ENCODE peak calls at places on chromosomes 3 and 15, in six cellular contexts. W is astrocyte of the spinal cord, J is fibroblast of pulmonary artery, T is cardiac fibroblast, D is AG09309, Q is GM10248. K is an unnamed sample.

GRCh38 chr3:97872209-97873042 is 50.6 kb downstream of the CRYBG3 start:
- DNase-seq in W (peak), J (peak), T (peak), D (peak), Q (no peak), K (peak)

GRCh38 chr3:101571028-101571895 is 2.7 kb upstream of the PCNP start:
- DNase-seq in W (no peak), J (no peak), T (no peak), D (no peak), Q (no peak), K (no peak)

GRCh38 chr15:74130849-74131617 is 647 bp downstream of the ISLR2 start:
- DNase-seq in W (no peak), J (no peak), T (no peak), D (no peak), Q (no peak), K (no peak)

GRCh38 chr3:32778389-32778788 is 39.4 kb upstream of the TRIM71 start:
- DNase-seq in W (no peak), J (no peak), T (no peak), D (no peak), Q (no peak), K (no peak)

GRCh38 chr3:51929420-51930003 is 12.2 kb downstream of the RRP9 start:
- DNase-seq in W (no peak), J (no peak), T (no peak), D (no peak), Q (peak), K (no peak)

GRCh38 chr15:77037475-77038209 is 33.3 kb downstream of the TSPAN3 start:
- DNase-seq in W (no peak), J (no peak), T (no peak), D (no peak), Q (peak), K (no peak)

GRCh38 chr3:158165730-158166129 is 55.8 kb downstream of the RSRC1 start:
- DNase-seq in W (peak), J (no peak), T (no peak), D (no peak), Q (no peak), K (no peak)

GRCh38 chr15:90309050-90309449 is 43.0 kb upstream of the ZNF774 start:
- DNase-seq in W (no peak), J (no peak), T (no peak), D (no peak), Q (no peak), K (no peak)

GRCh38 chr15:66647358-66647757 is 54.7 kb upstream of the SMAD6 start:
- DNase-seq in W (no peak), J (peak), T (no peak), D (no peak), Q (no peak), K (no peak)

GRCh38 chr3:123334056-123334455 is 114.8 kb downstream of the ADCY5 start:
- DNase-seq in W (no peak), J (no peak), T (no peak), D (no peak), Q (no peak), K (no peak)

GRCh38 chr3:132016061-132017041 is 18.5 kb downstream of the CPNE4 start:
- DNase-seq in W (no peak), J (peak), T (peak), D (no peak), Q (no peak), K (no peak)

GRCh38 chr3:126315916-126316514 is 41.2 kb downstream of the KLF15 start:
- DNase-seq in W (no peak), J (no peak), T (no peak), D (no peak), Q (no peak), K (no peak)

GRCh38 chr3:69425249-69425648 is 39.4 kb upstream of the FRMD4B start:
- DNase-seq in W (peak), J (peak), T (peak), D (no peak), Q (peak), K (peak)

GRCh38 chr15:66907826-66908502 is 157.4 kb upstream of the SMAD3 start:
- DNase-seq in W (no peak), J (peak), T (no peak), D (no peak), Q (no peak), K (no peak)

GRCh38 chr15:31343831-31344230 is 17.2 kb downstream of the KLF13 start:
- DNase-seq in W (no peak), J (no peak), T (no peak), D (no peak), Q (no peak), K (no peak)

GRCh38 chr3:47250309-47251060 is 32.1 kb downstream of the KIF9 start:
- DNase-seq in W (peak), J (peak), T (peak), D (no peak), Q (peak), K (peak)

GRCh38 chr3:131501949-131502348 is 822 bp downstream of the MRPL3 start:
- DNase-seq in W (no peak), J (no peak), T (peak), D (no peak), Q (peak), K (no peak)

GRCh38 chr3:55721716-55722484 is 234.8 kb upstream of the WNT5A start:
- DNase-seq in W (peak), J (peak), T (peak), D (no peak), Q (peak), K (peak)

GRCh38 chr3:172201136-172201989 is 162.0 kb downstream of the FNDC3B start:
- DNase-seq in W (peak), J (peak), T (peak), D (peak), Q (no peak), K (peak)

GRCh38 chr3:118529554-118529953 is 505.1 kb downstream of the IGSF11 start:
- DNase-seq in W (no peak), J (no peak), T (no peak), D (no peak), Q (no peak), K (no peak)

GRCh38 chr3:197003461-197004385 is 25.9 kb downstream of the MELTF start:
- DNase-seq in W (no peak), J (peak), T (no peak), D (no peak), Q (no peak), K (no peak)

GRCh38 chr15:62900071-62900812 is 142.3 kb upstream of the TPM1 start:
- DNase-seq in W (no peak), J (no peak), T (peak), D (no peak), Q (no peak), K (no peak)

GRCh38 chr3:189142527-189142926 is 29.2 kb upstream of the TPRG1 start:
- DNase-seq in W (no peak), J (no peak), T (no peak), D (no peak), Q (no peak), K (no peak)

GRCh38 chr3:112007641-112008040 is 8.9 kb downstream of the TAGLN3 start:
- DNase-seq in W (no peak), J (peak), T (peak), D (peak), Q (no peak), K (peak)

GRCh38 chr3:31922962-31923361 is 58.1 kb downstream of the OSBPL10 start:
- DNase-seq in W (peak), J (no peak), T (no peak), D (no peak), Q (no peak), K (no peak)

GRCh38 chr3:56801151-56801596 is 575 bp downstream of the ARHGEF3 start:
- DNase-seq in W (no peak), J (no peak), T (no peak), D (no peak), Q (no peak), K (no peak)

GRCh38 chr15:91852741-91853500 is 587 bp upstream of the SLCO3A1 start:
- DNase-seq in W (peak), J (peak), T (peak), D (peak), Q (peak), K (peak)

GRCh38 chr3:13115616-13115910 is 42.3 kb upstream of the IQSEC1 start:
- DNase-seq in W (no peak), J (no peak), T (no peak), D (no peak), Q (no peak), K (no peak)

GRCh38 chr3:13113346-13114335 is 40.4 kb upstream of the IQSEC1 start:
- DNase-seq in W (no peak), J (no peak), T (no peak), D (no peak), Q (no peak), K (no peak)

GRCh38 chr3:13116426-13116825 is 43.2 kb upstream of the IQSEC1 start:
- DNase-seq in W (no peak), J (no peak), T (no peak), D (no peak), Q (no peak), K (no peak)

GRCh38 chr3:13115991-13116390 is 42.8 kb upstream of the IQSEC1 start:
- DNase-seq in W (no peak), J (no peak), T (no peak), D (no peak), Q (no peak), K (no peak)

DNA sequence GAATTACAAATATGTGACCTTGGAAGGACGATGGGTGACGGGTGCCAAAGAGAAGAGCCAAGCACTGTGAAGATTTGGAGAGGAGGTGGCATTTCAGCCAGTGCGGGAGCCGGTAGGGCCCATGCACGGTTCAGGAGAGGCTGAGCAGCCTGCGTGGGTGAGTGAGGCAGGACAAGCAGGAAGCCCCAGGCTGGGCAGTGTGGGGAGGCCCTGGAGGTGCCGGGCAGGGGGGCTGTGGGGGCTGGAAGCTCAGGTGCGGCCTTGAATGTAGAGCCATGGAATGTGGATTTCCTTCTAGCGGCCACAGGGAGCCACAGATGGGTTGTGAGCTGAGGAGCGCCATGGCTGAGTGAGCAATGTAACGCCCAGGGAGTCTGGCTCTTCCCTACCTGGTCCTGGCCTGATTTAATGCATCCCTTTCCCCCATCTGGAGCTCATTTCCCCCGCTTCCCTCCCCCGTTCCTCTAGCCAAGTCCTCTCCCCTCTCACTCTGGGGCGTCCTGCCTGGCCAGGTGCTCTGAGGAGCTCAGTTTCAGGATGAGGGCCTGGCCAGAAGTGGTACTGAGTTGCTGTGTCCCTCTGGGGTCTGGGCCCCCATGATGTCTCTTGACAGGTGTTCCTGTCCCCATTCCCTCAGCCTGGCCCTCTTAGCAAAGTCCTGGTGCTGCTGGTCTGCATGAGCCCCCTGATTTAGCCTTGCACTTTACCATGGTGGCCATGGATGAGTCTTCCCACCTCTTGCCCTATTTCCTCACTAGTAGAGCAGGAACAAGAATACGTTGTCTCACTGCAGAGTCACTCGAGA is 41.8 kb upstream of the IQSEC1 start:
- DNase-seq in W (no peak), J (no peak), T (no peak), D (no peak), Q (no peak), K (no peak)
- TF ChIP-seq CTCF in W (no peak), J (no peak), T (no peak), D (no peak), Q (no peak), K (no peak)

GRCh38 chr3:86244897-86245296 is 746.1 kb downstream of the VGLL3 start:
- DNase-seq in W (no peak), J (no peak), T (no peak), D (no peak), Q (no peak), K (no peak)

GRCh38 chr3:86239956-86240355 is 751.0 kb downstream of the VGLL3 start:
- DNase-seq in W (no peak), J (no peak), T (no peak), D (no peak), Q (no peak), K (no peak)

GRCh38 chr3:86249833-86250232 is 741.1 kb downstream of the VGLL3 start:
- DNase-seq in W (no peak), J (no peak), T (no peak), D (no peak), Q (no peak), K (no peak)

GRCh38 chr3:86245360-86245759 is 745.6 kb downstream of the VGLL3 start:
- DNase-seq in W (no peak), J (no peak), T (no peak), D (no peak), Q (no peak), K (no peak)
- TF ChIP-seq CTCF in W (peak), J (no peak), T (no peak), D (no peak), Q (no peak), K (no peak)

GRCh38 chr15:78913012-78913411 is 31.8 kb downstream of the CTSH start:
- DNase-seq in W (no peak), J (no peak), T (no peak), D (no peak), Q (no peak), K (no peak)

GRCh38 chr15:78910836-78911235 is 34.0 kb downstream of the CTSH start:
- DNase-seq in W (no peak), J (no peak), T (no peak), D (no peak), Q (no peak), K (no peak)

GRCh38 chr15:78915341-78916087 is 29.3 kb downstream of the CTSH start:
- DNase-seq in W (peak), J (peak), T (peak), D (no peak), Q (peak), K (no peak)

GRCh38 chr15:78917888-78918287 is 27.0 kb downstream of the CTSH start:
- DNase-seq in W (no peak), J (no peak), T (no peak), D (no peak), Q (no peak), K (no peak)

DNA sequence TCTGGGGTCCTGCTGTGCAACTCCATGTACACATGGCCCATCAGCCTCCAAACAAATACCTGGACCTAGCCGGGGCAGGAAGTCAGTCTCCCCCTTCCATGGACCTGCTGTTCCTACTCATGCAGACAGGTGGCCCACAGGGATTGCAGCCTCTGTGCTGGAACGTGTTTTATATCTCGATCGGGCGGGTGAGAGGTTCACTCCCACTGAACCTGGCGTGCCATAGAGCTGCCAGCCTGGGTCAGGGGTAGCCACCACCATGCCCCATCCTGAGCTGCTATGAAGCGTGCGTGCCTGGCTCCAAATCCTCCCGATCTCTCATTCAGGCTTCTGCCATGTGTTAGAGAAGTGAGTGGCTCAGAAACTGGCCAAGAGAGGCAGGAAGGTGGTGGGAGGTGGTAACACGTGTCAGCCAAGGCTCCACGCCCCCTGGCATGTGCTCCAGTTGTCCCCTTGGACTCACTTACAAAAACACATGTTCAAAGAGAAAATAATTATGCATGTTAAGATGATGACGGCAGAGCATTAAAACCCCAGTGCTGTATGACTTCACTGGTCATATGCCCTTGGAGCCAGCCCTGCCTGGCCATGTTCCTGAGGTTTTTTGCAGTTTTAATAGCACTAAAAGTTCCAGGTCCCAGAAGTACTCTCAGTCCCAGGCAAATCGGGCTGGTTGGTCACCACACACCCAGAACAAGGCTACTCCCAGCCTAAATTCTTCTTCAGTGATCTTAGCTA is 30.6 kb downstream of the CTSH start:
- DNase-seq in W (no peak), J (no peak), T (peak), D (no peak), Q (peak), K (peak)
- TF ChIP-seq CTCF in W (peak), J (peak), T (peak), D (peak), Q (no peak), K (peak)

DNA sequence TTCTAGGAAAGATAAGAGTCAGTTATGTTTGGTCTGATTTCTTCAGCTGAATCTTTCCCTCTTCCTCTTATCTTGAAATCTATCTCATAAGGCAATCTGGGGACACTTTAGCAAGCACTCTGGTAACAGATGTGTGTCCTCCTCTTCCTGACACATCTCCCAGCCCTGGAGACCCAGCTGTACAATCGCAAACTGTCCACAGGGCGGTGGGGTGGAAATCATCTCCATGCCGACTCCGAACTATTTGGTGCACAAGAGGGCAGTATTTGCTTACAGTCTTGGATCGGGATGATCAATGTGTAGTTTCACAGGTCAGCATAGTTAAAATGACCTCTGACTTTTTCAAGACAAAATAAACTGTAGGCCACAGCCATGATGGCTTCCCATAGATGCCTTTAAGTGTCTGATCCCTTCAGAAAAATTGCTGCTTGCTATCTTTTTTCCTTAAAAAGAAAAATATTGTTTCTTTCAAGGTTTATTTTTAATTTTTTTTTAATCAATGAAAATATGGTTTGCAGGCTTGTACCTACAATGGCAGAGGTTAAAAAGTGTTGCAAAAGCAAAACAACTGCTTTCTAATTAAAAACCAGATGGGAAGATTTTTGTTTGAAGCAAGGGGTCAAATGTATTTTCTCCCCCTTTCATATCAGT is 17.7 kb downstream of the EEFSEC start:
- DNase-seq in W (peak), J (peak), T (peak), D (peak), Q (no peak), K (peak)
- TF ChIP-seq CTCF in W (peak), J (peak), T (peak), D (peak), Q (no peak), K (peak)

DNA sequence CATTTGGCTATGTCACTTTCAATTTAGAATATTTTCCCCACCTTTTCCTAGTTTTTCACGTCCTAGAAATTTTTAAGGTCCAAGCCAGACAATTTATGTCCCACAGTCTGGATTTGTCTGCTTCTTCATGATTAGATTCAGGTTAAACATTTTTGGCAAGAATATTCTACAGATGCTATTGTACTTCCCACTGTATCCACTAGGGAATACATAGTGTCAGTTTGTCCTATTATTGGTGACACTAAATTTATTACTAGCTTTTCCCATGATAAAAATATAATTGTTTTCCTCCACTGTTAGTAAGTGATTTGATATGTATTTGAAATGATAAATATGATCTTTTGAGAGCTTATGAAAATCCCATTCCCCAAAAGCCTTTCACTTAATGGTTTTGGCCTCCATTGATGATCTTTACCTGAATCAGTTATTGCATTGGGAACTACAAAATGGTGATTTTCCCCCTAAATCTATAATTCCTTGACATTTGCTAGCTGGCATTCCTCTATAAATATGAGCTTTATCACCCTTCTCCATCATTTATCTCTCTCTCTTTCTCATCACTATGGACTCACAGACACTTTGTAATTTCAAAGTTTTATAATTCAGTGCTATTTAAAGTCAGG is 8.3 kb downstream of the ARL14 start:
- DNase-seq in W (no peak), J (no peak), T (no peak), D (no peak), Q (no peak), K (peak)
- TF ChIP-seq CTCF in W (peak), J (peak), T (peak), D (peak), Q (no peak), K (peak)

GRCh38 chr15:94478763-94479162 is 247.4 kb downstream of the MCTP2 start:
- DNase-seq in W (no peak), J (no peak), T (no peak), D (no peak), Q (no peak), K (no peak)
- TF ChIP-seq CTCF in W (no peak), J (no peak), T (no peak), D (no peak), Q (no peak), K (no peak)

K was measured in HFFc6.